ENCODE peak calls at places on chromosome 7, in six cellular contexts. I is NCI-H510A treated with DMSO at 0.1 percent for 48 hours; U is AG10803; D is activated CD4-positive, alpha-beta T cell treated with anti-CD3 and anti-CD28 coated beads, Interleukin-2, amount 10 ng/mL, durations not matched to agents 7 days and 5 days; A is tibial artery; Y is NB4. M is an unnamed sample.

GRCh38 chr7:13979671-13980438 is 9.6 kb downstream of the ETV1 start:
- DNase-seq in I (no peak), U (peak), D (no peak), A (no peak), Y (no peak), M (no peak)

GRCh38 chr7:2978403-2978802 is 65.3 kb downstream of the CARD11 start:
- DNase-seq in I (no peak), U (no peak), D (peak), A (no peak), Y (peak), M (no peak)

GRCh38 chr7:105224884-105225651 is 163.7 kb downstream of the SRPK2 start:
- DNase-seq in I (peak), U (peak), D (no peak), A (no peak), Y (peak), M (no peak)

GRCh38 chr7:4698707-4699275 is 16.7 kb downstream of the FOXK1 start:
- DNase-seq in I (no peak), U (no peak), D (no peak), A (no peak), Y (no peak), M (no peak)

GRCh38 chr7:148700693-148701092 is 2.0 kb downstream of the CUL1 start:
- DNase-seq in I (no peak), U (peak), D (peak), A (no peak), Y (peak), M (no peak)

GRCh38 chr7:101915000-101915399 is 97.6 kb downstream of the CUX1 start:
- DNase-seq in I (no peak), U (no peak), D (no peak), A (no peak), Y (no peak), M (peak)

GRCh38 chr7:84847038-84847437 is 339.8 kb downstream of the SEMA3D start:
- DNase-seq in I (no peak), U (no peak), D (no peak), A (no peak), Y (no peak), M (no peak)

GRCh38 chr7:75644599-75644998 is 94.1 kb downstream of the HIP1 start:
- DNase-seq in I (no peak), U (no peak), D (no peak), A (no peak), Y (no peak), M (no peak)

M was measured in left lobe of liver.